ENCODE peak calls at places on chromosomes 2 and 18, in nine cellular contexts. S, H, T, Q, F, B, Y, U and M are unnamed samples.
A peak's percentile ranks its signal among the peaks of the same experiment; 100 is the strongest.

GRCh38 chr2:235979753-235980459 is 188.3 kb downstream of the GBX2 start:
- DNase-seq in S (no peak), H (peak; percentile 65), T (no peak), Q (no peak), F (no peak), B (no peak), Y (no peak), U (no peak), M (no peak)

GRCh38 chr2:112712903-112713584 is 7.8 kb upstream of the NT5DC4 start:
- DNase-seq in S (peak; percentile 61), H (no peak), T (no peak), Q (no peak), F (no peak), B (no peak), Y (peak; percentile 63), U (peak; percentile 62), M (no peak)

GRCh38 chr2:237590272-237591020 is at the start of gene RAB17:
- DNase-seq in S (peak; percentile 51), H (peak; percentile 39), T (peak; percentile 7), Q (peak; percentile 50), F (no peak), B (no peak), Y (no peak), U (no peak), M (no peak)

GRCh38 chr2:240946654-240947053 is 40.5 kb downstream of the CROCC2 start:
- DNase-seq in S (peak; percentile 41), H (no peak), T (no peak), Q (peak; percentile 3), F (no peak), B (no peak), Y (no peak), U (no peak), M (no peak)

GRCh38 chr2:240235811-240236210 is 95.4 kb upstream of the OTOS start:
- DNase-seq in S (no peak), H (no peak), T (no peak), Q (peak; percentile 5), F (no peak), B (no peak), Y (no peak), U (no peak), M (peak; percentile 17)

GRCh38 chr2:85628658-85629057 is 12.7 kb downstream of the USP39 start:
- DNase-seq in S (no peak), H (no peak), T (no peak), Q (no peak), F (no peak), B (no peak), Y (no peak), U (no peak), M (no peak)

GRCh38 chr18:64639536-64639935 is 490.6 kb upstream of the LINC00305 start:
- DNase-seq in S (no peak), H (no peak), T (no peak), Q (no peak), F (no peak), B (no peak), Y (no peak), U (no peak), M (no peak)

GRCh38 chr2:216606551-216607527 is 26.4 kb upstream of the IGFBP2 start:
- DNase-seq in S (no peak), H (peak; percentile 79), T (no peak), Q (no peak), F (peak; percentile 21), B (peak; percentile 68), Y (peak; percentile 62), U (peak; percentile 65), M (no peak)

GRCh38 chr2:156021326-156022040 is 311.0 kb downstream of the NR4A2 start:
- DNase-seq in S (no peak), H (no peak), T (no peak), Q (no peak), F (no peak), B (no peak), Y (no peak), U (no peak), M (no peak)

GRCh38 chr18:40159141-40160017 is 1795.7 kb upstream of the PIK3C3 start:
- DNase-seq in S (no peak), H (peak; percentile 80), T (peak; percentile 25), Q (no peak), F (no peak), B (peak; percentile 92), Y (no peak), U (no peak), M (no peak)

GRCh38 chr2:177397501-177398289 is 5.1 kb downstream of the AGPS start:
- DNase-seq in S (peak; percentile 79), H (no peak), T (no peak), Q (no peak), F (no peak), B (no peak), Y (no peak), U (no peak), M (no peak)

GRCh38 chr2:12074126-12074883 is 327.9 kb downstream of the LPIN1 start:
- DNase-seq in S (no peak), H (no peak), T (no peak), Q (no peak), F (no peak), B (no peak), Y (no peak), U (no peak), M (no peak)

GRCh38 chr2:20080839-20081348 is 29.5 kb upstream of the LAPTM4A start:
- DNase-seq in S (no peak), H (no peak), T (no peak), Q (no peak), F (no peak), B (no peak), Y (no peak), U (no peak), M (peak; percentile 55)

GRCh38 chr2:96550787-96551604 is 14.4 kb downstream of the ARID5A start:
- DNase-seq in S (no peak), H (no peak), T (no peak), Q (no peak), F (no peak), B (no peak), Y (no peak), U (no peak), M (no peak)

GRCh38 chr2:230700447-230700846 is 12.2 kb upstream of the CAB39 start:
- DNase-seq in S (no peak), H (no peak), T (no peak), Q (no peak), F (no peak), B (no peak), Y (no peak), U (no peak), M (no peak)

GRCh38 chr18:71212222-71212621 is 923.4 kb downstream of the SOCS6 start:
- DNase-seq in S (peak; percentile 18), H (no peak), T (no peak), Q (no peak), F (no peak), B (no peak), Y (no peak), U (no peak), M (no peak)

GRCh38 chr2:209314641-209315040 is 109.2 kb upstream of the MAP2 start:
- DNase-seq in S (no peak), H (no peak), T (no peak), Q (no peak), F (no peak), B (no peak), Y (no peak), U (no peak), M (no peak)